ENCODE peak calls at places on chromosomes 1 and 21, in four cellular contexts. P is breast epithelium; T is cardiac muscle cell; Q is CD8-positive, alpha-beta T cell. O is an unnamed sample.

GRCh38 chr1:16162163-16162822 is 6.4 kb upstream of the EPHA2 start:
- DNase-seq in Q (peak; percentile 39), T (no peak), P (no peak), O (no peak)

GRCh38 chr1:67803380-67804279 is 29.6 kb downstream of the GNG12 start:
- DNase-seq in T (peak; percentile 43), P (no peak), Q (no peak), O (no peak)

GRCh38 chr21:45954271-45954670 is 27.3 kb upstream of the COL6A1 start:
- DNase-seq in T (peak; percentile 68), Q (no peak), P (no peak), O (no peak)

GRCh38 chr1:22816803-22817202 is 106.2 kb downstream of the EPHB2 start:
- DNase-seq in T (no peak), Q (no peak), P (no peak), O (no peak)

GRCh38 chr1:10538608-10539355 is 64.0 kb downstream of the PEX14 start:
- DNase-seq in Q (no peak), T (peak; percentile 15), P (no peak), O (no peak)

GRCh38 chr1:184456189-184456588 is 69.4 kb downstream of the C1orf21 start:
- DNase-seq in P (no peak), T (no peak), Q (no peak), O (no peak)

GRCh38 chr1:207754011-207754410 is 2.2 kb downstream of the CD46 start:
- DNase-seq in T (no peak), P (no peak), Q (no peak), O (no peak)

GRCh38 chr1:16153110-16153998 is 2.5 kb downstream of the EPHA2 start:
- DNase-seq in T (no peak), P (no peak), Q (no peak), O (no peak)

GRCh38 chr1:90402893-90403849 is 313.9 kb downstream of the BARHL2 start:
- DNase-seq in Q (no peak), T (peak; percentile 97), P (peak; percentile 67), O (peak; percentile 29)

GRCh38 chr1:79683420-79683819 is 676.9 kb upstream of the ADGRL4 start:
- DNase-seq in P (no peak), Q (no peak), T (no peak), O (no peak)

GRCh38 chr1:23793861-23794731 is 3.2 kb downstream of the LYPLA2 start:
- DNase-seq in Q (no peak), T (no peak), P (no peak), O (no peak)

GRCh38 chr1:32240140-32240951 is 6.7 kb upstream of the FAM167B start:
- DNase-seq in P (peak; percentile 75), T (peak; percentile 42), Q (peak; percentile 26), O (peak; percentile 87)
- H3K36me3 ChIP-seq in P (no peaks in the 10 kb centered on the region), T (no peaks in the 10 kb centered on the region), Q (no peaks in the 10 kb centered on the region), O (no peaks in the 10 kb centered on the region)

GRCh38 chr1:77742011-77742555 is 17.6 kb downstream of the USP33 start:
- DNase-seq in T (no peak), P (no peak), Q (no peak), O (no peak)

GRCh38 chr1:77744576-77744975 is 15.1 kb downstream of the USP33 start:
- DNase-seq in P (no peak), Q (no peak), T (no peak), O (no peak)

GRCh38 chr1:77739235-77739634 is 20.4 kb downstream of the USP33 start:
- DNase-seq in T (no peak), Q (no peak), P (no peak), O (no peak)

GRCh38 chr1:77741316-77741715 is 18.3 kb downstream of the USP33 start:
- DNase-seq in P (no peak), T (no peak), Q (no peak), O (no peak)
- H3K36me3 ChIP-seq in P (no peaks in the 10 kb centered on the region), T (peaks cover 25% of the 10 kb centered on the region), Q (peaks cover 6% of the 10 kb centered on the region), O (no peaks in the 10 kb centered on the region)

GRCh38 chr1:185965870-185966269 is 231.7 kb downstream of the HMCN1 start:
- DNase-seq in P (no peak), Q (no peak), T (no peak), O (no peak)

GRCh38 chr1:185969028-185969427 is 234.8 kb downstream of the HMCN1 start:
- DNase-seq in P (no peak), T (no peak), Q (no peak), O (no peak)

GRCh38 chr1:185969524-185969991 is 235.4 kb downstream of the HMCN1 start:
- DNase-seq in Q (no peak), T (no peak), P (no peak), O (no peak)

GRCh38 chr1:185964946-185965345 is 230.8 kb downstream of the HMCN1 start:
- DNase-seq in P (no peak), T (no peak), Q (no peak), O (no peak)

GRCh38 chr1:185966487-185966886 is 232.3 kb downstream of the HMCN1 start:
- DNase-seq in P (no peak), Q (no peak), T (peak; percentile 49), O (no peak)
- H3K36me3 ChIP-seq in P (no peaks in the 10 kb centered on the region), Q (no peaks in the 10 kb centered on the region), T (peaks cover 5% of the 10 kb centered on the region), O (no peaks in the 10 kb centered on the region)

GRCh38 chr1:173963477-173963876 is 46.4 kb upstream of the SERPINC1 start:
- DNase-seq in Q (no peak), T (no peak), P (no peak), O (no peak)

DNA sequence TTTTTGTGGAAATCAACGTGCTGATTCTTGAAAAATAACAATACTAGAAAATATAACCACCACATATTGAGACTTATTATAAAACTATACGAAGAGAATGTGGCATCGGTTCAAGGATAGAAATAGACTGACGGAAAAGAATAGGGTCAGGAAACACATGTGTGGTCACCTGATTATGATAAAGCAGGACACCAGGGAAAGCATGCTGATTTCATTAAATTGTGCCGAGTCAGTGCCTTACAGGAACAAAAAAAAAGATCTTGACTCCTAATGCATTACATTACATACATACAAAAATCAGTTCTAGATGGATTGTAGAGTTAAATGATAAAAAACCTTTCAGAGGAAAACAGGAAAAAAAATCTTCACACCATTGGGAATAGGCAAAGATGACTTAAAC is 43.5 kb upstream of the SERPINC1 start:
- DNase-seq in P (no peak), T (peak; percentile 24), Q (no peak), O (no peak)
- H3K36me3 ChIP-seq in P (peaks cover 4% of the 10 kb centered on the region), T (peaks cover 86% of the 10 kb centered on the region), Q (peaks cover 28% of the 10 kb centered on the region), O (peaks cover 10% of the 10 kb centered on the region)